ENCODE peak calls at places on chromosomes 11 and 22, in six cellular contexts. P, H, S, C, R and E are unnamed samples.

GRCh38 chr11:102243399-102243884 is 73.8 kb upstream of the BIRC3 start:
- DNase-seq in P (no peak), H (no peak), S (no peak), C (no peak), R (no peak), E (no peak)

GRCh38 chr11:19367051-19367709 is 126.4 kb upstream of the E2F8 start:
- DNase-seq in P (peak; percentile 18), H (no peak), S (no peak), C (no peak), R (no peak), E (no peak)

GRCh38 chr11:134386945-134387344 is 25.1 kb downstream of the B3GAT1 start:
- DNase-seq in P (no peak), H (no peak), S (no peak), C (no peak), R (no peak), E (no peak)

GRCh38 chr11:11842426-11843008 is 745 bp downstream of the USP47 start:
- DNase-seq in P (peak; percentile 92), H (peak; percentile 54), S (peak; percentile 53), C (peak; percentile 70), R (peak; percentile 54), E (no peak)

GRCh38 chr22:47372596-47373385 is 610.3 kb downstream of the TBC1D22A start:
- DNase-seq in P (no peak), H (no peak), S (no peak), C (no peak), R (no peak), E (no peak)

GRCh38 chr11:118236170-118236569 is 11.4 kb upstream of the JAML start:
- DNase-seq in P (no peak), H (no peak), S (no peak), C (no peak), R (no peak), E (no peak)

GRCh38 chr22:50729391-50730012 is 8.5 kb upstream of the ACR start:
- DNase-seq in P (no peak), H (peak; percentile 67), S (no peak), C (no peak), R (no peak), E (peak; percentile 72)

GRCh38 chr11:122852071-122852831 is 14.0 kb downstream of the CRTAM start:
- DNase-seq in P (no peak), H (no peak), S (no peak), C (no peak), R (no peak), E (no peak)

GRCh38 chr11:36312593-36312990 is 16.5 kb downstream of the PRR5L start:
- DNase-seq in P (peak; percentile 19), H (no peak), S (no peak), C (no peak), R (no peak), E (no peak)

GRCh38 chr11:67267188-67268035 is 1.1 kb downstream of the GRK2 start:
- DNase-seq in P (no peak), H (peak; percentile 89), S (no peak), C (peak; percentile 72), R (no peak), E (peak; percentile 32)

GRCh38 chr11:85626496-85626895 is 648 bp downstream of the DLG2 start:
- DNase-seq in P (peak; percentile 17), H (no peak), S (no peak), C (peak; percentile 69), R (no peak), E (no peak)

DNA sequence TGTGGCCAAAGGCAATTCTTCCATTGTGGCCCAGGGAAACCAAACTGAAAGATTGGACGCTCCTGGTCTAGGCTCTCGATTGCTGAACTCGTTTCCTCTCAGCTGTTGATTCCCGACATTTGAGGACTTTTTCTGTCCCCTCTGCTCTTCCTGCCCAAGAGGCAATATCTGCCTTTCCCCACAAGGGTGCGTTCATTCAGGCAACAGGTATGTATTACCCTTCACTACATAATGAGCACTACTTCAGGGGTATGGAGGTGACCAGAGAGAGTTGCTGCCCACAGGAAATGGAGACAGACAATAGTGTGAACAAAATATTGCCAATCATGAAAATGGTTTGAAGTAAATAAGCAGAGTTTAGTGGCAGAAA is 8.2 kb downstream of the PTH start:
- DNase-seq in P (peak; percentile 32), H (no peak), S (peak; percentile 3), C (peak; percentile 52), R (no peak), E (peak; percentile 70)
- H3K4me3 ChIP-seq in P (peak overlapping the region; percentile 62), H (no peak overlapping the region), S (no peak overlapping the region), C (no peak overlapping the region), R (peak overlapping the region; percentile 39), E (peak overlapping the region; percentile 25)

GRCh38 chr11:57222239-57222638 is 14.8 kb downstream of the APLNR start:
- DNase-seq in P (no peak), H (no peak), S (no peak), C (no peak), R (no peak), E (no peak)

GRCh38 chr11:57223601-57224000 is 13.4 kb downstream of the APLNR start:
- DNase-seq in P (no peak), H (no peak), S (no peak), C (no peak), R (no peak), E (no peak)

GRCh38 chr11:57228600-57228999 is 8.4 kb downstream of the APLNR start:
- DNase-seq in P (no peak), H (no peak), S (no peak), C (no peak), R (no peak), E (no peak)

GRCh38 chr11:57224126-57224525 is 12.9 kb downstream of the APLNR start:
- DNase-seq in P (no peak), H (no peak), S (no peak), C (no peak), R (no peak), E (no peak)

GRCh38 chr11:57224537-57224936 is 12.5 kb downstream of the APLNR start:
- DNase-seq in P (peak; percentile 50), H (no peak), S (no peak), C (no peak), R (no peak), E (no peak)
- H3K27me3 ChIP-seq in P (peaks cover 3% of the 10 kb centered on the region), H (no peaks in the 10 kb centered on the region), S (no peaks in the 10 kb centered on the region), C (no peaks in the 10 kb centered on the region), R (no peaks in the 10 kb centered on the region), E (no peaks in the 10 kb centered on the region)

GRCh38 chr22:45200862-45201511 is 37.3 kb downstream of the NUP50 start:
- DNase-seq in P (no peak), H (no peak), S (no peak), C (no peak), R (no peak), E (peak; percentile 38)

GRCh38 chr22:45198463-45198795 is 34.7 kb downstream of the NUP50 start:
- DNase-seq in P (no peak), H (no peak), S (no peak), C (no peak), R (no peak), E (no peak)

GRCh38 chr22:45200230-45200629 is 36.5 kb downstream of the NUP50 start:
- DNase-seq in P (no peak), H (no peak), S (no peak), C (no peak), R (no peak), E (peak; percentile 24)

GRCh38 chr22:45197606-45198462 is 34.1 kb downstream of the NUP50 start:
- DNase-seq in P (no peak), H (no peak), S (no peak), C (no peak), R (no peak), E (peak; percentile 51)

GRCh38 chr22:45199723-45200122 is 36.0 kb downstream of the NUP50 start:
- DNase-seq in P (no peak), H (no peak), S (no peak), C (no peak), R (no peak), E (no peak)
- H3K36me3 ChIP-seq in P (peaks cover 81% of the 10 kb centered on the region), H (peaks cover 83% of the 10 kb centered on the region), S (peaks cover 16% of the 10 kb centered on the region), C (peaks cover 18% of the 10 kb centered on the region), R (no peaks in the 10 kb centered on the region), E (peaks cover 6% of the 10 kb centered on the region)

DNA sequence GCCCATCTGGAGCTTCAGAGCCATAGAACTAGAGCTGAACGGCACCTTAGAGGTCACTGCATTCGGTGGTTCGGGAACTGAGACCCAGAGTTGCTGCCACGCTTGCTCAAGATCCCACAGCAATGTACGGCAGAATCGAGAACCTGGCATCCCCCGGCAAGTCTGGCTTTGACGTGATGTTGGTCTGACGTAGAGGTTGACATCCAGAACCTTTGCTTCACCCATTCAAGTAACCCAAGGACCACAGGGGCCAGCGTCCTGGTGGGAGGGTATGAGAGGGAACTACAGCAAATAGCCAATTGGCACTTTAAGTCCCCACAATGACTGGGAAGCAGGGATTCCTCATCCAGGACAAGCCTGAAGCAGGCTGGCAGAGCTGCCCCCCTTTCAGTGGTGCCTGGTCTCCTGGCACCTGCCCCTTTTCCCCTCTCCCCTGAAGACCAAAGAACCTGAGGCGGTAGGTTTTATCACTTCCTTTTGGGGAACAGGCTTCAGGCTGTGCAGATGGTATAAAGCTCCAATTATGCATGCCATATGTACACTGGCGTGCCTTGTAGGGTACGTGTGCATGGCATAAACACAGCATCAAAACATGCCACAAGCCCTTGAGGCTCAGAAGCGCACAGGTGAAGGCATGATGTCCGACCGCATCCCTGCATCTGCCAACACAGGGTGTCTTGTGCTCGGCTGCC is 15.3 kb upstream of the TEF start:
- DNase-seq in P (no peak), H (no peak), S (no peak), C (no peak), R (no peak), E (no peak)
- H3K4me3 ChIP-seq in P (peak overlapping the region; percentile 18), H (no peak overlapping the region), S (no peak overlapping the region), C (no peak overlapping the region), R (peak overlapping the region; percentile 31), E (no peak overlapping the region)

GRCh38 chr22:23218053-23218866 is 38.0 kb downstream of the BCR start:
- DNase-seq in P (no peak), H (no peak), S (no peak), C (peak; percentile 39), R (no peak), E (peak; percentile 41)

GRCh38 chr22:23214398-23214797 is 34.1 kb downstream of the BCR start:
- DNase-seq in P (no peak), H (no peak), S (no peak), C (no peak), R (no peak), E (no peak)

GRCh38 chr22:23217171-23218052 is 37.1 kb downstream of the BCR start:
- DNase-seq in P (no peak), H (no peak), S (no peak), C (no peak), R (peak; percentile 61), E (peak; percentile 36)

GRCh38 chr22:23215294-23216204 is 35.2 kb downstream of the BCR start:
- DNase-seq in P (peak; percentile 56), H (no peak), S (no peak), C (peak; percentile 64), R (no peak), E (no peak)

DNA sequence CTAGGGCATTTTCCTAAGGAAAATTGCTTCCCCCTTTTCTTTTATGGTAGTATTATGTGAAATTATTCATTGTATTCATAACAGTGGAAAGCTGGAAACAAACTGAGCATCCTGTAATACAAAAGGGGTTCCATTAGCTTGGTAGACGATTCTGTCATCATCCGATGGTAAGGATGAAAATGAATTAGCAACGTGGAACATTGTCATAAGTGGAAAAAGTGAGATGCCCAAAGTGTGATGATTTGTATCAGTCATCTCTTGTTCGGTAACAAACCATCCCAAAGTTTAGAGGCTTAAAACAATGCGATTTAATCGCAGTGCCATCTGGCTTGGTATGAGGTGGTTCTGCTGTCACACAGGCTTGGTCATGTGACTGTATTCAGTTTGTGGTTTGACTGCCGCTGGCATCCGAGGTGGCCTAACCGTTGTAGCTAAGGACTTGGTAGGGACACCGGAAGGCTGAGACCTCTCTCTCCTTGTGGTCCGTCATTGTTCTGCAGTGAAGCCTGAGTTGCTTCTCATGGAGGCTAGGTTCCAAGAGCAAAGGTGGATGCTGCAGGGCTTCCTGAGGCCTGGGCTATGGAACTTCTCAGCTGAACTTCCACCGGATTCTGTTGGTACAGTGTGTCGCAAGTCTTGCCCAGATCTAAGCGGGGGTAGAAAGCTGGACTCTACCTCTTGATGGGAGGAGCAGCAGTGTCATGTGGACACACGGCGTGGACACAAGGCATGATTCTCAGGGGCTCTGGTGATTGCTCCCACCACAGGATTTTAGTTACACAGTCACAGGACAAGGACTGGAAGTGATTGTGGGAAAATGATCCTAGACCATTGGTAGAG is 36.2 kb downstream of the BCR start:
- DNase-seq in P (no peak), H (no peak), S (no peak), C (no peak), R (no peak), E (no peak)
- H3K27me3 ChIP-seq in P (no peaks in the 10 kb centered on the region), H (no peaks in the 10 kb centered on the region), S (no peaks in the 10 kb centered on the region), C (no peaks in the 10 kb centered on the region), R (no peaks in the 10 kb centered on the region), E (no peaks in the 10 kb centered on the region)